ENCODE peak calls at places on chromosome 17, in nine cellular contexts. One of them, this sample, is unnamed. For H3K4me1 and H3K9me3, the result is how much of the 10 kb centered on the place peaks cover.

GRCh38 chr17:47735536-47736011 is 2.5 kb downstream of the TBX21 start:
- DNase-seq in fibroblast of lung: no peak
- DNase-seq in CD8-positive, alpha-beta T cell: peak
- DNase-seq in A549: no peak
- DNase-seq in heart left ventricle: peak
- DNase-seq in left ventricle myocardium inferior: no peak
- DNase-seq in testis: no peak
- DNase-seq in cardiac muscle cell: no peak
- DNase-seq in IMR-90: no peak
- DNase-seq in this sample: no peak

GRCh38 chr17:14712471-14713075 is 411.7 kb downstream of the HS3ST3B1 start:
- DNase-seq in fibroblast of lung: peak
- DNase-seq in CD8-positive, alpha-beta T cell: no peak
- DNase-seq in A549: no peak
- DNase-seq in heart left ventricle: no peak
- DNase-seq in left ventricle myocardium inferior: no peak
- DNase-seq in testis: no peak
- DNase-seq in cardiac muscle cell: peak
- DNase-seq in IMR-90: no peak
- DNase-seq in this sample: no peak

GRCh38 chr17:82897514-82898249 is 57.9 kb upstream of the ZNF750 start:
- DNase-seq in fibroblast of lung: no peak
- DNase-seq in CD8-positive, alpha-beta T cell: no peak
- DNase-seq in A549: no peak
- DNase-seq in heart left ventricle: no peak
- DNase-seq in left ventricle myocardium inferior: no peak
- DNase-seq in testis: no peak
- DNase-seq in cardiac muscle cell: no peak
- DNase-seq in IMR-90: no peak
- DNase-seq in this sample: no peak

GRCh38 chr17:43418441-43419374 is 19.9 kb downstream of the ARL4D start:
- DNase-seq in fibroblast of lung: peak
- DNase-seq in CD8-positive, alpha-beta T cell: no peak
- DNase-seq in A549: peak
- DNase-seq in heart left ventricle: peak
- DNase-seq in left ventricle myocardium inferior: peak
- DNase-seq in testis: no peak
- DNase-seq in cardiac muscle cell: peak
- DNase-seq in IMR-90: peak
- DNase-seq in this sample: peak

GRCh38 chr17:2302740-2303277 is 776 bp downstream of the SMG6 start:
- DNase-seq in fibroblast of lung: no peak
- DNase-seq in CD8-positive, alpha-beta T cell: no peak
- DNase-seq in A549: no peak
- DNase-seq in heart left ventricle: no peak
- DNase-seq in left ventricle myocardium inferior: no peak
- DNase-seq in testis: no peak
- DNase-seq in cardiac muscle cell: no peak
- DNase-seq in IMR-90: peak
- DNase-seq in this sample: no peak

GRCh38 chr17:61495161-61495857 is 43.1 kb downstream of the TBX4 start:
- DNase-seq in fibroblast of lung: peak
- DNase-seq in CD8-positive, alpha-beta T cell: no peak
- DNase-seq in A549: no peak
- DNase-seq in heart left ventricle: no peak
- DNase-seq in left ventricle myocardium inferior: no peak
- DNase-seq in testis: no peak
- DNase-seq in cardiac muscle cell: peak
- DNase-seq in IMR-90: peak
- DNase-seq in this sample: no peak

GRCh38 chr17:82963104-82963950 is 116.1 kb upstream of the METRNL start:
- DNase-seq in fibroblast of lung: peak
- DNase-seq in CD8-positive, alpha-beta T cell: peak
- DNase-seq in A549: peak
- DNase-seq in heart left ventricle: peak
- DNase-seq in left ventricle myocardium inferior: peak
- DNase-seq in testis: peak
- DNase-seq in cardiac muscle cell: peak
- DNase-seq in IMR-90: peak
- DNase-seq in this sample: peak

GRCh38 chr17:57045868-57046671 is 39.0 kb upstream of the AKAP1 start:
- DNase-seq in fibroblast of lung: no peak
- DNase-seq in CD8-positive, alpha-beta T cell: peak
- DNase-seq in A549: no peak
- DNase-seq in heart left ventricle: peak
- DNase-seq in left ventricle myocardium inferior: no peak
- DNase-seq in testis: peak
- DNase-seq in cardiac muscle cell: no peak
- DNase-seq in IMR-90: no peak
- DNase-seq in this sample: peak

GRCh38 chr17:82848022-82848592 is 8.3 kb upstream of the ZNF750 start:
- DNase-seq in fibroblast of lung: peak
- DNase-seq in CD8-positive, alpha-beta T cell: peak
- DNase-seq in A549: no peak
- DNase-seq in heart left ventricle: no peak
- DNase-seq in left ventricle myocardium inferior: no peak
- DNase-seq in testis: no peak
- DNase-seq in cardiac muscle cell: no peak
- DNase-seq in IMR-90: peak
- DNase-seq in this sample: no peak

GRCh38 chr17:9875441-9875840 is 29.6 kb downstream of the RCVRN start:
- DNase-seq in fibroblast of lung: peak
- DNase-seq in CD8-positive, alpha-beta T cell: no peak
- DNase-seq in A549: no peak
- DNase-seq in heart left ventricle: no peak
- DNase-seq in left ventricle myocardium inferior: no peak
- DNase-seq in testis: no peak
- DNase-seq in cardiac muscle cell: peak
- DNase-seq in IMR-90: peak
- DNase-seq in this sample: no peak

GRCh38 chr17:59327891-59328290 is 3.6 kb upstream of the YPEL2 start:
- DNase-seq in fibroblast of lung: no peak
- DNase-seq in CD8-positive, alpha-beta T cell: no peak
- DNase-seq in A549: peak
- DNase-seq in heart left ventricle: no peak
- DNase-seq in left ventricle myocardium inferior: no peak
- DNase-seq in testis: no peak
- DNase-seq in cardiac muscle cell: no peak
- DNase-seq in IMR-90: no peak
- DNase-seq in this sample: no peak
- H3K27ac ChIP-seq in fibroblast of lung: no peak
- H3K27ac ChIP-seq in CD8-positive, alpha-beta T cell: no peak
- H3K27ac ChIP-seq in A549: peak
- H3K27ac ChIP-seq in heart left ventricle: no peak
- H3K27ac ChIP-seq in left ventricle myocardium inferior: peak
- H3K27ac ChIP-seq in testis: no peak
- H3K27ac ChIP-seq in cardiac muscle cell: no peak
- H3K27ac ChIP-seq in IMR-90: no peak
- H3K27ac ChIP-seq in this sample: no peak

GRCh38 chr17:55172612-55173011 is 92.1 kb upstream of the HLF start:
- DNase-seq in fibroblast of lung: no peak
- DNase-seq in CD8-positive, alpha-beta T cell: no peak
- DNase-seq in A549: no peak
- DNase-seq in heart left ventricle: no peak
- DNase-seq in left ventricle myocardium inferior: no peak
- DNase-seq in testis: no peak
- DNase-seq in cardiac muscle cell: no peak
- DNase-seq in IMR-90: no peak
- DNase-seq in this sample: no peak

GRCh38 chr17:55175788-55176425 is 88.9 kb upstream of the HLF start:
- DNase-seq in fibroblast of lung: no peak
- DNase-seq in CD8-positive, alpha-beta T cell: no peak
- DNase-seq in A549: no peak
- DNase-seq in heart left ventricle: no peak
- DNase-seq in left ventricle myocardium inferior: no peak
- DNase-seq in testis: no peak
- DNase-seq in cardiac muscle cell: no peak
- DNase-seq in IMR-90: no peak
- DNase-seq in this sample: no peak

GRCh38 chr17:55177159-55177913 is 87.4 kb upstream of the HLF start:
- DNase-seq in fibroblast of lung: no peak
- DNase-seq in CD8-positive, alpha-beta T cell: no peak
- DNase-seq in A549: peak
- DNase-seq in heart left ventricle: no peak
- DNase-seq in left ventricle myocardium inferior: no peak
- DNase-seq in testis: no peak
- DNase-seq in cardiac muscle cell: peak
- DNase-seq in IMR-90: no peak
- DNase-seq in this sample: no peak

GRCh38 chr17:55171634-55172328 is 93.0 kb upstream of the HLF start:
- DNase-seq in fibroblast of lung: no peak
- DNase-seq in CD8-positive, alpha-beta T cell: no peak
- DNase-seq in A549: no peak
- DNase-seq in heart left ventricle: peak
- DNase-seq in left ventricle myocardium inferior: no peak
- DNase-seq in testis: no peak
- DNase-seq in cardiac muscle cell: no peak
- DNase-seq in IMR-90: no peak
- DNase-seq in this sample: no peak

GRCh38 chr17:55174133-55174532 is 90.6 kb upstream of the HLF start:
- DNase-seq in fibroblast of lung: no peak
- DNase-seq in CD8-positive, alpha-beta T cell: no peak
- DNase-seq in A549: no peak
- DNase-seq in heart left ventricle: no peak
- DNase-seq in left ventricle myocardium inferior: no peak
- DNase-seq in testis: no peak
- DNase-seq in cardiac muscle cell: no peak
- DNase-seq in IMR-90: no peak
- DNase-seq in this sample: no peak
- H3K4me1 ChIP-seq in fibroblast of lung: under half
- H3K4me1 ChIP-seq in CD8-positive, alpha-beta T cell: under half
- H3K4me1 ChIP-seq in A549: under half
- H3K4me1 ChIP-seq in heart left ventricle: under half
- H3K4me1 ChIP-seq in left ventricle myocardium inferior: under half
- H3K4me1 ChIP-seq in testis: under half
- H3K4me1 ChIP-seq in cardiac muscle cell: under half
- H3K4me1 ChIP-seq in IMR-90: under half
- H3K4me1 ChIP-seq in this sample: under half

DNA sequence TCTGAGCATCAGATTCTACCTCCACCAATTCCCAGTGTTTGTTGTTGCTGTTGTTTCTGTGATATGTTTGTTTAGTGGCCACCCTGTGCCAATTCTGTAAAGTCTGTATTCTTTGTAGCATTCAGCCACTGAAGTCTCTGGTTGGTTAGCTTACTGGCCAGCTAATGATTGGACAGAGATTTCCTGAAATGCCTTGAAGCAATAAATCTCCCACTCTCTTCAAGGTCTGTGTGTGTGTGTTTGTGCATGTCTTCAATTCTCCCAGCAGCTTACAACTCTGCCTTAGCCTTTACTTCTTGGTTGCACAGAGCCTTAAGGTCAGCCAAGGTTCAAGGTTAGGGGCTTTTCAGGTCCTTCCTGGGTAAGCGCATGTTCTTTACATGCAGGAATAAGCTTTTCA is 38.2 kb downstream of the PRPSAP2 start:
- DNase-seq in fibroblast of lung: no peak
- DNase-seq in CD8-positive, alpha-beta T cell: no peak
- DNase-seq in A549: no peak
- DNase-seq in heart left ventricle: no peak
- DNase-seq in left ventricle myocardium inferior: no peak
- DNase-seq in testis: no peak
- DNase-seq in cardiac muscle cell: no peak
- DNase-seq in IMR-90: no peak
- DNase-seq in this sample: no peak
- H3K9me3 ChIP-seq in fibroblast of lung: under half
- H3K9me3 ChIP-seq in CD8-positive, alpha-beta T cell: under half
- H3K9me3 ChIP-seq in A549: under half
- H3K9me3 ChIP-seq in heart left ventricle: under half
- H3K9me3 ChIP-seq in left ventricle myocardium inferior: under half
- H3K9me3 ChIP-seq in testis: under half
- H3K9me3 ChIP-seq in cardiac muscle cell: under half
- H3K9me3 ChIP-seq in IMR-90: under half
- H3K9me3 ChIP-seq in this sample: under half

DNA sequence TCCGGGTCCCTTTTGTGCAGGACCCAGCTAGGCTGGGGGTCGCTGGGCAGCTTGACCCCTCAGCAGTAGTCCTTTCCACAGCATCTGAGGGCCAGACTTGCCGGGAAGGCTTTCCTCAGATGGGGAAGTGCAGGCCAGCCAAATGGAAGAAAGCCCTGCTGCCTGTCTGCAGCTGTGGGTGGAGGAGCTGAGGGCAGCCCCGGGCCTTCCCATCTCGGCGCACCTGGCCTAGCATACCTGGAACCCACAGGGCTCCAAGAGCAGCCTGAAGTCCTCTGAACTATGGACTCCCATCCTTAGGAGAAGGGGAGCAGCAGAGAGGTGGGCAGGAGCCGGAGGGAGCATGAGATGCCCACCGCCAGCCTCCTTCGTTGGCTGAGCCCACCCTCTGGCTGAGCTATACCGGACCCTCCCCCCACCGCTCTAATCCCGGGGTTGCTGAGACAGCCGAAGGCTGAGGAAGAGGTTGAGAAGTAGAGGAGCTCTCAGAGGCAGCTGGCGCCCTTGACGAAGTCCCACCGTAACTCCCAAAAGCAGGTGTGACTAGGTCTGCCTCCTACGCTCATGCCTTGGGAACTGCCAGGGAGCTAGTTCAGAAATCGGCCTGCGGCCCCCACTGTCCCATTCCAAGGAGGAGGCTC is 13.2 kb downstream of the UBALD2 start:
- DNase-seq in fibroblast of lung: no peak
- DNase-seq in CD8-positive, alpha-beta T cell: no peak
- DNase-seq in A549: no peak
- DNase-seq in heart left ventricle: no peak
- DNase-seq in left ventricle myocardium inferior: no peak
- DNase-seq in testis: no peak
- DNase-seq in cardiac muscle cell: no peak
- DNase-seq in IMR-90: no peak
- DNase-seq in this sample: no peak
- H3K27ac ChIP-seq in fibroblast of lung: no peak
- H3K27ac ChIP-seq in CD8-positive, alpha-beta T cell: no peak
- H3K27ac ChIP-seq in A549: no peak
- H3K27ac ChIP-seq in heart left ventricle: no peak
- H3K27ac ChIP-seq in left ventricle myocardium inferior: no peak
- H3K27ac ChIP-seq in testis: no peak
- H3K27ac ChIP-seq in cardiac muscle cell: no peak
- H3K27ac ChIP-seq in IMR-90: no peak
- H3K27ac ChIP-seq in this sample: no peak